ENCODE peak calls at places on chromosomes 2 and 18, in five cellular contexts. B, G, Y, V and R are unnamed samples.
A peak's percentile ranks its signal among the peaks of the same experiment; 100 is the strongest.

GRCh38 chr2:241949736-241950412 is 80.3 kb downstream of the RTP5 start:
- DNase-seq in B (no peak), G (no peak), Y (no peak), V (no peak), R (no peak)

GRCh38 chr18:58911766-58912165 is 47.1 kb downstream of the ZNF532 start:
- DNase-seq in B (peak; percentile 34), G (no peak), Y (no peak), V (no peak), R (no peak)

GRCh38 chr18:6414118-6414722 is 491 bp downstream of the L3MBTL4 start:
- DNase-seq in B (no peak), G (peak; percentile 83), Y (peak; percentile 68), V (peak; percentile 71), R (peak; percentile 65)

GRCh38 chr2:10287766-10288165 is 14.9 kb upstream of the HPCAL1 start:
- DNase-seq in B (no peak), G (no peak), Y (no peak), V (no peak), R (no peak)

GRCh38 chr2:202847693-202848524 is 23.7 kb downstream of the ICA1L start:
- DNase-seq in B (no peak), G (no peak), Y (no peak), V (no peak), R (no peak)

GRCh38 chr2:144343135-144343534 is 176.8 kb downstream of the ZEB2 start:
- DNase-seq in B (no peak), G (no peak), Y (no peak), V (no peak), R (no peak)

GRCh38 chr2:20217041-20217970 is 7.6 kb downstream of the SDC1 start:
- DNase-seq in B (no peak), G (no peak), Y (peak; percentile 86), V (peak; percentile 9), R (no peak)

GRCh38 chr2:191488135-191488534 is 189.8 kb upstream of the NABP1 start:
- DNase-seq in B (no peak), G (peak; percentile 59), Y (no peak), V (no peak), R (no peak)

GRCh38 chr2:236876642-236877041 is 209.0 kb upstream of the COPS8 start:
- DNase-seq in B (no peak), G (no peak), Y (no peak), V (no peak), R (no peak)

GRCh38 chr2:217060951-217061547 is 201.2 kb upstream of the TNP1 start:
- DNase-seq in B (no peak), G (no peak), Y (no peak), V (no peak), R (no peak)

GRCh38 chr2:10757814-10758286 is 36.4 kb downstream of the ATP6V1C2 start:
- DNase-seq in B (no peak), G (no peak), Y (no peak), V (no peak), R (no peak)

GRCh38 chr2:113202305-113203216 is 28.8 kb downstream of the PSD4 start:
- DNase-seq in B (no peak), G (no peak), Y (no peak), V (no peak), R (no peak)

GRCh38 chr18:2958819-2959298 is 54.1 kb downstream of the LPIN2 start:
- DNase-seq in B (peak; percentile 63), G (no peak), Y (no peak), V (no peak), R (peak; percentile 53)

GRCh38 chr2:122706757-122707223 is 951.3 kb downstream of the TSN start:
- DNase-seq in B (no peak), G (no peak), Y (no peak), V (no peak), R (no peak)

GRCh38 chr18:32769242-32770180 is 3.3 kb downstream of the KLHL14 start:
- DNase-seq in B (no peak), G (no peak), Y (no peak), V (no peak), R (no peak)

GRCh38 chr18:9333441-9334350 is 877 bp upstream of the TWSG1 start:
- DNase-seq in B (no peak), G (peak; percentile 7), Y (peak; percentile 17), V (peak; percentile 32), R (peak; percentile 20)

GRCh38 chr2:57669570-57669969 is 377.0 kb upstream of the VRK2 start:
- DNase-seq in B (no peak), G (no peak), Y (no peak), V (no peak), R (no peak)

GRCh38 chr2:156329922-156330726 is 2.4 kb downstream of the NR4A2 start:
- DNase-seq in B (no peak), G (no peak), Y (no peak), V (no peak), R (no peak)

GRCh38 chr2:167706800-167707199 is 540.6 kb downstream of the STK39 start:
- DNase-seq in B (peak; percentile 16), G (no peak), Y (no peak), V (no peak), R (no peak)

GRCh38 chr2:212912445-212913103 is 238.8 kb downstream of the IKZF2 start:
- DNase-seq in B (peak; percentile 75), G (peak; percentile 77), Y (peak; percentile 46), V (no peak), R (no peak)

GRCh38 chr2:147792966-147793617 is 51.7 kb upstream of the ACVR2A start:
- DNase-seq in B (peak; percentile 66), G (no peak), Y (no peak), V (no peak), R (no peak)

GRCh38 chr18:33034941-33035340 is 262.1 kb upstream of the KLHL14 start:
- DNase-seq in B (peak; percentile 0), G (no peak), Y (no peak), V (no peak), R (no peak)

GRCh38 chr18:13639196-13639595 is 87.2 kb downstream of the FAM210A start:
- DNase-seq in B (no peak), G (no peak), Y (no peak), V (peak; percentile 79), R (no peak)

GRCh38 chr2:72757177-72757775 is 68.6 kb downstream of the EXOC6B start:
- DNase-seq in B (peak; percentile 76), G (no peak), Y (no peak), V (no peak), R (no peak)
- TF ChIP-seq POLR2A in B (no peak), G (no peak), Y (no peak), V (no peak), R (no peak)

GRCh38 chr2:151729416-151729811 is 4.9 kb downstream of the NEB start:
- DNase-seq in B (no peak), G (no peak), Y (no peak), V (no peak), R (no peak)

GRCh38 chr2:151730242-151730975 is 3.9 kb downstream of the NEB start:
- DNase-seq in B (peak; percentile 8), G (no peak), Y (no peak), V (no peak), R (no peak)

GRCh38 chr2:151729837-151730236 is 4.4 kb downstream of the NEB start:
- DNase-seq in B (no peak), G (no peak), Y (no peak), V (no peak), R (no peak)

GRCh38 chr2:151728736-151729415 is 5.4 kb downstream of the NEB start:
- DNase-seq in B (no peak), G (no peak), Y (no peak), V (no peak), R (no peak)

GRCh38 chr2:151727593-151728552 is 6.4 kb downstream of the NEB start:
- DNase-seq in B (no peak), G (no peak), Y (no peak), V (no peak), R (no peak)
- H3K4me1 ChIP-seq in B (no peaks in the 10 kb centered on the region), G (no peaks in the 10 kb centered on the region), Y (peaks cover 6% of the 10 kb centered on the region), V (no peaks in the 10 kb centered on the region), R (no peaks in the 10 kb centered on the region)

DNA sequence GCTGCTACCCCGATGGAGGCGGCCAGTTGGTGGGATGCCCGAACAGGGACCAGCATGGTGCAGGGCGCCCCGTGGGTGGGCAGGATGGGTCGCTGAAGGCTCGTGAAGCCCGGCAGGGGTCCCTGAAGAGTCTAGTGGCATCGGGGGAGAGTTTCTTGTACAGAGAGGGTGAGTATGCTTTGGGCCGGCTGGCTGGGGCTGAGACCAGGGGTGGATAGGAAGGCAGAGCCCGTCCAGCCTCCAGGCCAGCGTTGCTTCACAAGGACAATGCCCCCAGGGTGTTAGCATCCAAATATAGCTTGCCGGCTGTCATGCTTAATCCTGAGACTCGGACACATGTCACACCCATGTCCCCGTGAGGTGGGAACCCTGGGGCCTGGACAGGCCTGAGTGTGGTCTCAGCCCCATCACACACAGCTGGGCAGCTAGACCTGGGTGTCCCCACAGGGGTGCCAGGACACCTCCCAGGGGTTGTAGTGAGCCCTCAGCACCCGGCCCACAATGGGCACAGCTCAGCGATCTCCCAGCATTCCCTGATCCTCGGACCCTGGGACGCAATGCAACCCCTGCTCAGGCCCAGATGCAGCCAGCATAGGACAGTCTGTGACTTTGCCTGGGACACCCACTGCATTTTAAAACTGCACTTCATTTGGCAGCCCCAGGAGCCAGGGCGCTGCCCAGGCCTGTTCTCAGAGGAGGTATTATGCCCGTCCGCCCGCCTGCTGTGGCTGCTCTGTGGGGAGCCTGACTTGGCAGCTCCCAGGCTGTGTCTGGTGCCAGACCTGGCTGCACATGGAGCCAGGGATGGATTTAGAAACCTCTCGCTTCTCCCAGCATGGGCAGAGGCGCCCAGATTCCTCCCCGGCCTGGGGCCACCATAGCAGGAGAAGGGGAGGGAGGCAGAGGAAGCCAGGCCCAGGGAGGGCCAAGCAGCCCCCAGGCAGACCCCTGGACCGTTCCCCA is 36.4 kb downstream of the RAMP1 start:
- DNase-seq in B (no peak), G (peak; percentile 33), Y (peak; percentile 82), V (peak; percentile 88), R (no peak)
- TF ChIP-seq POLR2A in B (no peak), G (no peak), Y (no peak), V (no peak), R (no peak)

DNA sequence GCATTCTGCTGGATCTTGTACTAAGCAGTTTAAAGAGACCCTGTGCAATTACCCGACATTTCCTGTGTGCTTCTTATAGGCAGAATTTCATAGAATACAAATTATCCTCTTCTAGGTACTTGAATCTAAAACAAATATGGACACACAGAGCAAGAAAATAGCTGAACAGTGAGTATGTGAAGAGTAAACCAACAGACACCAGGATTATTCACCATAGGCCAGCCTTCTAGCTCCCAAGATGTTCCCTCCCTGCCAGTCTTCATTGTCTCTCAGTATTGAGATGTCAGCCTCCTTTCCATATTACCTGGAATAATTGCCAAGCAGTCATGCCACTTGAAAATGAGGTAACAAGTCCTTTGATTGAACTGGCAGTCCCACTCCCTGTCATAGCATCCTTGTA is 187.1 kb downstream of the PTPRM start:
- DNase-seq in B (peak; percentile 34), G (no peak), Y (no peak), V (no peak), R (no peak)
- H3K4me1 ChIP-seq in B (peaks cover 8% of the 10 kb centered on the region), G (no peaks in the 10 kb centered on the region), Y (peaks cover 7% of the 10 kb centered on the region), V (peaks cover 45% of the 10 kb centered on the region), R (no peaks in the 10 kb centered on the region)